ENCODE peak calls at places on chromosomes 4 and X, in eight cellular contexts. P is suprapubic skin, G is Panc1, A is H9, S is astrocyte of the cerebellum, D is astrocyte of the spinal cord, Z is bronchial epithelial cell, T is cardiac muscle cell. O is an unnamed sample.

GRCh38 chr4:101593666-101594065 is 196.9 kb upstream of the BANK1 start:
- DNase-seq in P (no peak), A (no peak), D (no peak), Z (peak; percentile 38), T (no peak), S (no peak), G (no peak), O (no peak)

GRCh38 chr4:40897557-40898203 is 147.9 kb downstream of the NSUN7 start:
- DNase-seq in S (no peak), Z (peak; percentile 56), D (peak; percentile 58), G (peak; percentile 30), P (peak; percentile 82), A (peak; percentile 82), T (peak; percentile 73), O (peak; percentile 80)

GRCh38 chrX:18997916-18998315 is 14.0 kb upstream of the PHKA2 start:
- DNase-seq in G (no peak), P (no peak), Z (no peak), A (peak; percentile 48), T (peak; percentile 4), D (no peak), S (no peak), O (no peak)

GRCh38 chr4:155604718-155605601 is 61.7 kb upstream of the GUCY1A1 start:
- DNase-seq in S (peak; percentile 99), A (no peak), G (no peak), P (no peak), T (peak; percentile 96), Z (peak; percentile 77), D (peak; percentile 91), O (no peak)

GRCh38 chrX:651922-652775 is 21.6 kb downstream of the SHOX start:
- DNase-seq in Z (no peak), A (no peak), T (no peak), D (no peak), P (peak; percentile 67), G (no peak), S (no peak), O (no peak)

GRCh38 chrX:50920132-50920531 is 9.6 kb downstream of the BMP15 start:
- DNase-seq in P (no peak), D (peak; percentile 10), Z (peak; percentile 40), T (peak; percentile 18), S (peak; percentile 5), A (no peak), G (no peak), O (no peak)

GRCh38 chr4:101018836-101019235 is 328.5 kb downstream of the PPP3CA start:
- DNase-seq in D (no peak), G (no peak), A (no peak), S (no peak), Z (no peak), P (no peak), T (no peak), O (no peak)

GRCh38 chrX:103215037-103215767 is at the start of gene BEX4:
- DNase-seq in A (peak; percentile 96), S (peak; percentile 28), P (peak; percentile 90), T (peak; percentile 77), D (peak; percentile 61), G (no peak), Z (peak; percentile 48), O (peak; percentile 81)

GRCh38 chrX:68049466-68049865 is 383.8 kb downstream of the OPHN1 start:
- DNase-seq in P (no peak), G (no peak), Z (no peak), T (no peak), D (no peak), A (no peak), S (no peak), O (no peak)

GRCh38 chr4:80529021-80529420 is 193.5 kb downstream of the CFAP299 start:
- DNase-seq in D (no peak), T (peak; percentile 0), Z (peak; percentile 1), S (no peak), P (no peak), A (no peak), G (no peak), O (no peak)

GRCh38 chr4:123939621-123940020 is 543.0 kb downstream of the SPRY1 start:
- DNase-seq in D (peak; percentile 87), Z (peak; percentile 85), T (peak; percentile 82), S (peak; percentile 76), G (peak; percentile 5), P (no peak), A (no peak), O (no peak)

GRCh38 chrX:120015145-120016067 is 62.1 kb downstream of the RHOXF2B start:
- DNase-seq in A (peak; percentile 50), D (no peak), P (no peak), T (peak; percentile 18), G (no peak), Z (no peak), S (no peak), O (no peak)

GRCh38 chr4:89558147-89558546 is 250.5 kb upstream of the GPRIN3 start:
- DNase-seq in G (no peak), D (no peak), Z (peak; percentile 32), S (no peak), P (no peak), A (peak; percentile 35), T (peak; percentile 19), O (no peak)

GRCh38 chr4:177489847-177490246 is 47.6 kb upstream of the AGA start:
- DNase-seq in T (peak; percentile 29), A (no peak), S (no peak), D (peak; percentile 33), P (no peak), G (no peak), Z (peak; percentile 42), O (no peak)

GRCh38 chr4:166662266-166662843 is 571.9 kb downstream of the SPOCK3 start:
- DNase-seq in S (no peak), T (no peak), D (no peak), G (no peak), P (no peak), Z (peak; percentile 47), A (no peak), O (no peak)

GRCh38 chr4:185204238-185204910 is 574 bp upstream of the CFAP97 start:
- DNase-seq in D (no peak), A (no peak), T (no peak), P (no peak), G (no peak), Z (peak; percentile 48), S (no peak), O (no peak)

GRCh38 chr4:146235654-146236570 is 21.6 kb downstream of the REELD1 start:
- DNase-seq in S (no peak), A (no peak), T (no peak), D (no peak), G (no peak), Z (no peak), P (no peak), O (no peak)

DNA sequence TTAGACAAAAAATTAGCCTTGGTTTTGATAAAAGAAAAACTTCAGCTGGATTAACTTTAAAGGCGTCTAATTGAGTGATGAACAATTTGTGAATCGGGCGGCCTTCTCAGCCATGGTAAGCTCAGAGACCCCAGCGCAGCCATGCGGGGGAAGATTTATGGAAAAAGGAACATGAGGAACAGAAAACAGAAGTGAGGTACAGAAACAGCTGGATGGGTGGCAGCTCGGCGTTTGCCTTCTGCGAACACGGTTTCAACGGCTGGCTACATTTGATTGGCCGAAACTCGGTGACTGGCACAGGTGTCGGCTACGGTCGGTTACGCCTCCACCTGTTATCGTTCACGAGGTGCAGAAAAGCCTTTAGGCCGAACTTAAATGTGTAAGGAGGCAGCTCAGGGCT is 401.4 kb upstream of the FAT1 start:
- DNase-seq in P (no peak), D (no peak), Z (no peak), G (no peak), S (no peak), T (no peak), A (no peak), O (no peak)
- TF ChIP-seq CTCF in P (no peak), D (no peak), Z (no peak), G (no peak), S (no peak), T (no peak), A (no peak), O (no peak)

GRCh38 chr4:130306566-130306965 is 1210.6 kb downstream of the C4orf33 start:
- DNase-seq in G (no peak), D (no peak), Z (no peak), T (no peak), A (peak; percentile 63), S (no peak), P (no peak), O (no peak)
- TF ChIP-seq CTCF in G (peak; percentile 15), D (no peak), Z (no peak), T (no peak), A (peak; percentile 72), S (no peak), P (no peak), O (peak; percentile 22)

GRCh38 chr4:61739899-61740298 is 539.8 kb downstream of the ADGRL3 start:
- DNase-seq in A (no peak), G (no peak), D (no peak), T (no peak), S (no peak), Z (no peak), P (no peak), O (no peak)

DNA sequence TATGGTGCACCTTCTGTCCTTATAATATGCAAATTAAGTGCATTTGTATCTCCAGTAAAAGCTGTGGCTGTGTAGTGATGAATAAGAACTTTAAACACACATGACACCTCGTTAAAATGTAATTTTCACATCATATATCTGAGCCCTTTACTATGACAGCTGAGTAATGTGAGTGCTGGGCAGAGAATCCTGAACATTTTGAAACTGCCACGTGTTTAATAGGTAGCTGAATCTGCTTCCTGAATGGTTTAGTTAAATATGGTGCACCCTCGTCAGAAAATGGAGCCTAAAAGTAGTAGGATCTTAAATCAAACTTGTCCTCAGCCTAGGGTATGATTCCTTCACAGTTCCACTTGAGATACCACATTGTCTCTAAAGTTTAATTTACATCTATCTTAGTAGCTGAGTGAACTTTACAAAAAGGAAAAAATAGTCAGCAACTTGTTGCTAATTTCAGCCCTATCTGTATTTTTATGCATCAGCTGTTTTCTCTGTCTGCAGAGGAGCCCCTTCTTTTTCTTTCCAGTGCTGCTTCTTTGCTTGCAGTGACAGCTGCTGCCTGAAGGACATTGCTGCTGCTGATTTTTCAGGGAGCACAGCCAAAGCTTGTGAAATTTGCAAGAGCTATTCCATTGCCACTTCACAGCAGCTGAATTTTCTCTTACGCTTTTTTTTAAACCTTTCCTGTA is 541.0 kb downstream of the ADGRL3 start:
- DNase-seq in D (no peak), G (no peak), Z (no peak), T (peak; percentile 33), A (no peak), S (no peak), P (no peak), O (no peak)
- TF ChIP-seq CTCF in D (no peak), G (no peak), Z (no peak), T (no peak), A (no peak), S (peak; percentile 13), P (no peak), O (peak; percentile 43)

GRCh38 chr4:154602404-154603020 is 9.9 kb downstream of the FGG start:
- DNase-seq in Z (peak; percentile 92), D (no peak), A (no peak), P (no peak), S (no peak), G (no peak), T (no peak), O (no peak)

GRCh38 chr4:154608555-154609252 is 3.8 kb downstream of the FGG start:
- DNase-seq in A (no peak), P (no peak), Z (no peak), T (no peak), S (no peak), G (no peak), D (no peak), O (no peak)

GRCh38 chr4:154606728-154607723 is 5.4 kb downstream of the FGG start:
- DNase-seq in G (no peak), A (no peak), S (no peak), D (no peak), T (no peak), P (no peak), Z (no peak), O (no peak)

GRCh38 chr4:154603033-154603943 is 9.2 kb downstream of the FGG start:
- DNase-seq in G (no peak), D (no peak), Z (no peak), P (no peak), S (no peak), A (no peak), T (no peak), O (no peak)

GRCh38 chr4:154604696-154605200 is 7.7 kb downstream of the FGG start:
- DNase-seq in G (no peak), D (no peak), T (no peak), Z (peak; percentile 62), P (no peak), S (no peak), A (no peak), O (no peak)
- TF ChIP-seq CTCF in G (no peak), D (no peak), T (no peak), Z (no peak), P (no peak), S (no peak), A (no peak), O (no peak)

O was measured in type B pancreatic cell.